ENCODE peak calls at places on chromosomes 5 and 9, in six cellular contexts. A is HCT116, E is GM12878, X is H1, K is K562, J is HepG2. V is an unnamed sample.

GRCh38 chr9:115209601-115210306 is 91.8 kb upstream of the TNC start:
- DNase-seq in K (no peak), A (no peak), J (no peak), E (peak), X (no peak), V (no peak)

GRCh38 chr5:132237141-132237540 is 9.5 kb upstream of the P4HA2 start:
- DNase-seq in X (no peak), J (no peak), K (no peak), A (no peak), E (no peak), V (no peak)

GRCh38 chr5:40410231-40410861 is 269.4 kb upstream of the PTGER4 start:
- DNase-seq in X (no peak), E (no peak), K (no peak), A (no peak), J (no peak), V (no peak)

GRCh38 chr9:4235951-4236804 is 63.7 kb downstream of the GLIS3 start:
- DNase-seq in K (no peak), X (no peak), J (peak), A (peak), E (no peak), V (no peak)

GRCh38 chr9:16721972-16722371 is 148.5 kb downstream of the BNC2 start:
- DNase-seq in K (no peak), X (no peak), A (no peak), E (no peak), J (no peak), V (no peak)

GRCh38 chr9:70085241-70085640 is 41.6 kb downstream of the MAMDC2 start:
- DNase-seq in E (no peak), A (no peak), J (no peak), K (no peak), X (no peak), V (no peak)

GRCh38 chr9:72473474-72474241 is 47.8 kb upstream of the TMC1 start:
- DNase-seq in A (no peak), J (no peak), K (no peak), X (no peak), E (peak), V (no peak)

GRCh38 chr9:134391319-134392231 is 65.3 kb downstream of the RXRA start:
- DNase-seq in E (peak), K (no peak), J (no peak), X (no peak), A (no peak), V (no peak)

GRCh38 chr9:133060417-133060841 is 1.4 kb upstream of the CEL start:
- DNase-seq in X (no peak), A (no peak), K (peak), J (no peak), E (no peak), V (no peak)

GRCh38 chr5:168851902-168852321 is 272.7 kb upstream of the PANK3 start:
- DNase-seq in X (no peak), E (no peak), J (no peak), K (peak), A (no peak), V (no peak)

GRCh38 chr9:28120241-28121025 is 547.2 kb upstream of the C9orf72 start:
- DNase-seq in J (no peak), K (no peak), E (no peak), X (no peak), A (no peak), V (no peak)

GRCh38 chr9:13448482-13448881 is 169.0 kb upstream of the MPDZ start:
- DNase-seq in K (no peak), J (no peak), A (no peak), X (no peak), E (no peak), V (no peak)

DNA sequence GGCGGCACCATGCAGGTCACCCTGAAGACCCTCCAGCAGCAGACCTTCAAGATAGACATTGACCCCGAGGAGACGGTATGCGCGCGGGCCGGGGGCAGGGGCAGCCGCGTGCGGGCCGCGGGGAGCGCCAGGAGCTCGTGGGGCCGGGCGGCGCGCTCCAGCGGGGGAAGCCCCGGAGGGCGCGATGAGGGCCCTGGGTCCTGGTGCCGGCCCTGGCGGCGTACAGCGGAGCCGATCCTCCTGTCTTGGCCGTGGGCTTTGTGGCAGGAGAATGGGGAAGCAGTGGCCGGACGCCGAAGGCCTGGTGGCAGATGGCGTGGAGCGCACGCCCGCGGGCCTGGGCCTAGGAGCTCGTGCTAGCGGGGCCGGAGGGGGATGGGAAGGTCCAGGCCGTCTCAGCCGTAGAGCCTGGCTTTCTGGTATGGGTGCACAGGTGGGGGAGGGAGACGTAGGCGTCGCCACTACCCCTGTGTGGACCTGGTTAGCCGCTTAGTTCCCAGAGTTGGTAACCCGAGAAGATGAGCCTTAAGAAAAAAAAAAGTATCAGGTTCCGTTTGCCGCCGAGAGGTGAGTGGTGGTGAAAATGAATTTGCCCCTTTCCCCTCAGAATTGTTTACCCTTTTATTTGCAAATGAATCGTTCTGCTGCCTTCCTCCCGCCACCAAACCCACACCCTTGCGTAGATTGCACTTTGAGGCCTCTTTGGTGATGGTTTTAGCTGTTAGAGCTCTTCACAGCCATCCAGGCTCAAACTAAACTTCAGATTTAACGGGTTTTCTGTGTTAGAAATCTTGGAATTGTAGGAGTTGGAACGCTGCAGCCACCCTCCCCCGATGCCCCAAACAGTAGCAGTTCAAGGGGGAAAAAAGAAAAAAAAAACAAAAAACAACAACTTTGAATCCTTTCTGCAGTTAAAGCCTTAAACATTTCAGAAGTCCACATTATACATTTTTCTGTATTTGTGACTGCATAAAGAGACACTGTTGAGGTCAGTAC is 840 bp downstream of the RAD23B start:
- DNase-seq in A (peak), E (peak), X (peak), J (peak), K (peak), V (no peak)
- TF ChIP-seq POLR2AphosphoS5 in A (no peak), E (peak), X (peak), J (no peak), K (peak), V (no peak)

GRCh38 chr5:154474267-154474956 is 3.6 kb downstream of the HAND1 start:
- DNase-seq in J (no peak), K (no peak), X (no peak), A (no peak), E (no peak), V (no peak)
- TF ChIP-seq EZH2 in J (peak), K (no peak), X (peak), A (no peak), E (no peak), V (no peak)

GRCh38 chr5:125117556-125117955 is 371.1 kb upstream of the ZNF608 start:
- DNase-seq in X (no peak), E (no peak), J (no peak), K (no peak), A (no peak), V (no peak)
- H3K9ac ChIP-seq in X (no peak), E (no peak), J (no peak), K (no peak), A (no peak), V (no peak)

DNA sequence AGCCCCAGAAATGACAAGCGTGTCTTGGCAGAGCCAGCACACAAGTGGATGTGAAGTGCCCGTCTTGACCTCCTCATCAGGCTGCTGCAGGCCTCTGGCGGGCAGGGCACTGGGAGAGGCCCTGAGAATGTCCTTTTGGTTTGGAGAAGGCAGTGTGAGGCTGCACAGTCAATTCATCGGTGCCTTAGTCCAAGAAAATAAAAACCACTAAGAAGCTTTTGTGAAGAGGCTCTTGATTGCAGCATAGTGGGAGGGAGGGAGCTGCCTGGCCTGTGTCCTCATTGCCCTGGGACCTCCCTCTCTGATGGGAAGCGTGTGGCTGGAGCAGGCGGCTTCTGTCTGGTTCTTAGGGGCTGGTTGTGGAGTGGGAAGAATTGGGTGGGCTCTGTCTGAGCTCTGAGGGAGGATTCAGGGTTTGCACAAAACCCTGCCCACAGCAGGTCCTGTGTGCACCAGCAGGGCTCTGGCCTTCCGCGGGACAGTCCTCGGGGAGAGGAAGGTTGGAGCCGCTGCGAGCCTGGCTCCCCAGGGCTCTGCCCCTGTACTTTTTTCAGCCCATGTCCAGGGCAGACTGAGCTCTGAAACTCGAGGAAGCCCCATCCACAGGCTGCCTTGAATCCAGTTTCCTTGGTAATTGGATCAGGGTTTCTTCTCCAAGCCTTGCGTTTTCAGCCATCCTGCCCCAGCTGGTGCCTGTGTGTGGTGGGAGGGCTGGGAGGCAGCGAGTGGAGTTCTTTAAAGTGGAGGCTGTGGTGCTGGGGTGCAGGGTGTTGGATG is 1.1 kb downstream of the HRCT1 start:
- DNase-seq in X (no peak), E (no peak), K (no peak), J (no peak), A (no peak), V (no peak)
- TF ChIP-seq POLR2AphosphoS5 in X (no peak), E (no peak), K (no peak), J (no peak), A (no peak), V (no peak)

DNA sequence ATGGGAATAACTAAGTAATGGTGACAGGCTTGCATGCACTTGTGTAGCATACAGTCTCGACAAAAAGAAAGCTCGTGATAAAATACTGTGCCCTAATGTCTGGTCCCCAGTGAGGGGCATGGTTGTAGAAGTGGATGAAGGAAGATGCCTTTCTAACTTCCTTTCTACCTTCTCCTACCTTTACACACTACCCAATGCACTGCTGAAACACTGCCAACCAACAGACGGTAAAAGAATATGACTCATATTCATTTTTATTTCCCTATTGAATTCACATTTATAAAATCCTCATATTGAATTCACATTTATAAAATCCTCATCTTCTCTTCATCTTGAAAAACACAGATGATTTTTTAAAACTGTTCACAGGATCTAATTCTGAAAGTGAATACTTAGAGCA is 223.0 kb downstream of the PJA2 start:
- DNase-seq in E (no peak), A (no peak), K (no peak), X (no peak), J (no peak), V (no peak)
- TF ChIP-seq EZH2 in E (no peak), A (no peak), K (no peak), X (no peak), J (no peak), V (no peak)

DNA sequence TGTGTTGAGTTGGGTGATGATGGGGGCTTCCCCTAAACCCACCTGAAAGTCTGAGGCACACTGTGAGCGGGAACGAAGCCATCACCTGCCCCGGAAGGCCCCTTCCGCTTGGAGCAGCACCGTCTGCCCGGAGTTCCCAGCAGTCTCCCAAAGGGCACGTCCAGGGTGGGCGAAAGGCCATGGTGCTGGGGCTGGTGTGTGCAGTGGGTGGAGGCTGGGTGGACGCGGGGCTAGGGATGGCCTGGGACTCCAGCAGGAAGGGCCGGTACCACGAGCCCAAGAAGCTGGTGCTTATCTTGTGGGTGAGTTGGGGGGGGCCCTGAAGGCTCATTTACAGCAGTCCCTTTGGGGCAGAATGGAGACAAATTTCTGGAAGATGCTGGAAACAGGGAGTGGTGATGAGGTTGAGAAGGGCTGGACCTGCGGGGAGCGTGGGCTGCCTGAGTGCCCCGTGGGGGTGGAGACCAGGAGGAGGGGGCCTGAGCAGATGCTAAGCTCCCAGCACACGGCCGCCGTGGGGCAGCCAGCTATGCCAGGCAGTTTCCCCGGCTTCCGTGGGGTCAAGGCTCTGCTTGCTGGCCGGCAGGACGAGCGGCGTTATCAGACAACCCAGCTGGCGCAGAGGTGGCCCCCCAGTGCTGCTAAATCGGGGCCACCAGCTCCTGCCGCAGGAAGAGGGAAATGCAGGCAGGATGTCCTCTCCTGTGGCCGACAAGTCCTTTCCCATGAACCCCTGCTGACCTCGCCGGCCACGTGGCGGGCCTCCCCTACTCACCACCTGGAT is 4.4 kb downstream of the FLT4 start:
- DNase-seq in A (no peak), X (no peak), K (peak), J (no peak), E (no peak), V (no peak)
- H3K9ac ChIP-seq in A (no peak), X (no peak), K (peak), J (no peak), E (no peak), V (no peak)

DNA sequence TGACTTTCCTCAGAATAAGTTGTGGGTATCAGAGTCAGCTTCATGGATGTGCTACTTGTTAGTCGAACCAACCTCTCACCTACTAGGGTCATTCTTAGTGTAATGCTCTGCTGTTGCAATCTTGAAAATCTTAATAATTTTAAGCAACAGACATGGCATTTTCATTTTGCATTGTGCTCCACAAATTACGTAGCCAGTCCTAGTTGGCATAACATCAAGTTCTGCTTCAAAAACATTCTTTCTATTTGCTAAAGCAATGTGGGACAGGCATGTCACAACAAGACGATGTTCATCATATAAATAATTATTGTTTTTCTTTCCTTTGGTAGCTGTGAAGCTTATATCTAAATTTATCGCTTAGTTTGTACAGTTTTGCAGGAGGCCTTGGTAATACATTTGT is 39.3 kb upstream of the CDH12 start:
- DNase-seq in X (no peak), J (no peak), K (no peak), A (no peak), E (no peak), V (no peak)
- TF ChIP-seq POLR2AphosphoS5 in X (no peak), J (no peak), K (no peak), A (no peak), E (no peak), V (no peak)

GRCh38 chr9:37026085-37026935 is 7.8 kb downstream of the PAX5 start:
- DNase-seq in X (no peak), A (no peak), J (no peak), E (no peak), K (no peak), V (no peak)
- TF ChIP-seq EZH2 in X (peak), A (no peak), J (peak), E (no peak), K (no peak), V (peak)

GRCh38 chr9:113417370-113417769 is 6.8 kb downstream of the C9orf43 start:
- DNase-seq in E (no peak), K (peak), X (no peak), A (no peak), J (no peak), V (no peak)

GRCh38 chr9:113421726-113422125 is 11.2 kb downstream of the C9orf43 start:
- DNase-seq in E (no peak), A (no peak), J (no peak), K (no peak), X (no peak), V (no peak)

GRCh38 chr9:113410207-113411158 is at the start of the genes C9orf43 and POLE3:
- DNase-seq in J (peak), A (peak), X (peak), K (peak), E (peak), V (peak)

GRCh38 chr9:113416149-113416726 is 5.7 kb downstream of the C9orf43 start:
- DNase-seq in E (peak), X (no peak), J (no peak), A (no peak), K (no peak), V (no peak)
- H3K9ac ChIP-seq in E (peak), X (no peak), J (no peak), A (no peak), K (no peak), V (no peak)

V was measured in SK-N-MC.